ENCODE peak calls at places on chromosomes 12 and 14, in five cellular contexts. K is central memory CD4-positive, alpha-beta T cell; I is activated CD8-positive, alpha-beta T cell treated with anti-CD3 and anti-CD28 coated beads, Interleukin-2, amount 10 ng/mL, durations not matched to agents 7 days and 5 days; H is K562; S is RWPE1. D is an unnamed sample.

GRCh38 chr14:64954491-64955240 is 12.1 kb upstream of the GPX2 start:
- DNase-seq in K (no peak), I (no peak), H (no peak), S (no peak), D (no peak)

GRCh38 chr12:128783129-128783574 is 40.6 kb downstream of the SLC15A4 start:
- DNase-seq in K (no peak), I (peak; percentile 36), H (no peak), S (no peak), D (no peak)

GRCh38 chr14:72512925-72513324 is 381.0 kb downstream of the DPF3 start:
- DNase-seq in K (no peak), I (no peak), H (no peak), S (no peak), D (no peak)

GRCh38 chr12:42564540-42564939 is 25.0 kb downstream of the PRICKLE1 start:
- DNase-seq in K (no peak), I (no peak), H (no peak), S (no peak), D (peak; percentile 54)

GRCh38 chr12:101698782-101699347 is 1.4 kb downstream of the CHPT1 start:
- DNase-seq in K (no peak), I (no peak), H (no peak), S (peak; percentile 12), D (peak; percentile 31)

GRCh38 chr14:86739761-86740160 is 1209.8 kb downstream of the FLRT2 start:
- DNase-seq in K (no peak), I (no peak), H (no peak), S (peak; percentile 1), D (no peak)

GRCh38 chr12:67437011-67437410 is 167.9 kb downstream of the CAND1 start:
- DNase-seq in K (no peak), I (no peak), H (no peak), S (no peak), D (no peak)

GRCh38 chr12:75979181-75979580 is 52.4 kb downstream of the PHLDA1 start:
- DNase-seq in K (peak; percentile 17), I (peak; percentile 52), H (no peak), S (peak; percentile 33), D (peak; percentile 25)

GRCh38 chr14:64955297-64955696 is 12.8 kb upstream of the GPX2 start:
- DNase-seq in K (no peak), I (no peak), H (no peak), S (no peak), D (no peak)

GRCh38 chr12:50082644-50083043 is 2.5 kb upstream of the SMARCD1 start:
- DNase-seq in K (no peak), I (no peak), H (no peak), S (no peak), D (no peak)

GRCh38 chr14:92453691-92454090 is 59.9 kb upstream of the RIN3 start:
- DNase-seq in K (no peak), I (no peak), H (no peak), S (no peak), D (no peak)

GRCh38 chr12:14191612-14192011 is 173.9 kb upstream of the ATF7IP start:
- DNase-seq in K (no peak), I (no peak), H (no peak), S (no peak), D (no peak)

GRCh38 chr14:75489480-75489837 is 32.8 kb upstream of the BATF start:
- DNase-seq in K (no peak), I (peak; percentile 15), H (no peak), S (no peak), D (no peak)

GRCh38 chr12:118312578-118312977 is 60.1 kb downstream of the TAOK3 start:
- DNase-seq in K (no peak), I (no peak), H (no peak), S (no peak), D (no peak)

GRCh38 chr12:15116073-15116472 is 105.1 kb downstream of the RERG start:
- DNase-seq in K (no peak), I (no peak), H (no peak), S (no peak), D (peak; percentile 11)

GRCh38 chr12:109952873-109953272 is 43.3 kb downstream of the GIT2 start:
- DNase-seq in K (no peak), I (no peak), H (no peak), S (no peak), D (no peak)

D was measured in astrocyte of the hippocampus.